ENCODE peak calls at places on chromosomes 6 and 20, in nine cellular contexts. U, C, Z, S, Q, A, P, V and B are unnamed samples.

GRCh38 chr20:8018928-8019177 is 708 bp downstream of the TMX4 start:
- DNase-seq in U (peak; percentile 48), C (no peak), Z (no peak), S (no peak), Q (no peak), A (no peak), P (no peak), V (no peak), B (no peak)

GRCh38 chr6:151847064-151847463 is 39.6 kb downstream of the ESR1 start:
- DNase-seq in U (no peak), C (peak; percentile 45), Z (no peak), S (no peak), Q (peak; percentile 2), A (no peak), P (no peak), V (no peak), B (no peak)

GRCh38 chr6:118548136-118548535 is at the start of gene PLN:
- DNase-seq in U (no peak), C (no peak), Z (no peak), S (no peak), Q (no peak), A (no peak), P (no peak), V (no peak), B (no peak)

GRCh38 chr6:54493138-54493537 is 184.9 kb downstream of the TINAG start:
- DNase-seq in U (no peak), C (peak; percentile 33), Z (no peak), S (no peak), Q (peak; percentile 8), A (no peak), P (no peak), V (peak; percentile 51), B (no peak)

GRCh38 chr20:48060841-48061720 is 275.8 kb upstream of the SULF2 start:
- DNase-seq in U (no peak), C (no peak), Z (no peak), S (no peak), Q (no peak), A (no peak), P (no peak), V (no peak), B (no peak)

GRCh38 chr6:170295519-170296422 is 4.9 kb upstream of the DLL1 start:
- DNase-seq in U (no peak), C (no peak), Z (peak; percentile 59), S (peak; percentile 47), Q (no peak), A (peak; percentile 64), P (no peak), V (no peak), B (peak; percentile 85)

GRCh38 chr20:22305391-22305790 is 279.0 kb downstream of the FOXA2 start:
- DNase-seq in U (no peak), C (no peak), Z (no peak), S (no peak), Q (no peak), A (no peak), P (no peak), V (no peak), B (no peak)

GRCh38 chr6:156068870-156069269 is 613.2 kb upstream of the NOX3 start:
- DNase-seq in U (no peak), C (no peak), Z (no peak), S (no peak), Q (no peak), A (no peak), P (no peak), V (no peak), B (no peak)

GRCh38 chr6:160791981-160792418 is 90.0 kb downstream of the PLG start:
- DNase-seq in U (peak; percentile 61), C (no peak), Z (no peak), S (no peak), Q (peak; percentile 21), A (no peak), P (no peak), V (no peak), B (no peak)

GRCh38 chr6:160792711-160793110 is 90.7 kb downstream of the PLG start:
- DNase-seq in U (no peak), C (no peak), Z (no peak), S (no peak), Q (peak; percentile 22), A (no peak), P (no peak), V (no peak), B (no peak)

GRCh38 chr6:160790028-160790792 is 88.2 kb downstream of the PLG start:
- DNase-seq in U (no peak), C (no peak), Z (no peak), S (no peak), Q (no peak), A (no peak), P (no peak), V (no peak), B (no peak)

GRCh38 chr6:160789263-160790027 is 87.4 kb downstream of the PLG start:
- DNase-seq in U (no peak), C (no peak), Z (no peak), S (no peak), Q (no peak), A (no peak), P (no peak), V (no peak), B (no peak)

GRCh38 chr6:160791459-160791858 is 89.4 kb downstream of the PLG start:
- DNase-seq in U (no peak), C (no peak), Z (no peak), S (no peak), Q (peak; percentile 2), A (peak; percentile 22), P (no peak), V (no peak), B (no peak)
- H3K4me3 ChIP-seq in U (no peak overlapping the region), C (no peak overlapping the region), Z (no peak overlapping the region), S (no peak overlapping the region), Q (no peak overlapping the region), A (no peak overlapping the region), P (no peak overlapping the region), V (no peak overlapping the region), B (no peak overlapping the region)

DNA sequence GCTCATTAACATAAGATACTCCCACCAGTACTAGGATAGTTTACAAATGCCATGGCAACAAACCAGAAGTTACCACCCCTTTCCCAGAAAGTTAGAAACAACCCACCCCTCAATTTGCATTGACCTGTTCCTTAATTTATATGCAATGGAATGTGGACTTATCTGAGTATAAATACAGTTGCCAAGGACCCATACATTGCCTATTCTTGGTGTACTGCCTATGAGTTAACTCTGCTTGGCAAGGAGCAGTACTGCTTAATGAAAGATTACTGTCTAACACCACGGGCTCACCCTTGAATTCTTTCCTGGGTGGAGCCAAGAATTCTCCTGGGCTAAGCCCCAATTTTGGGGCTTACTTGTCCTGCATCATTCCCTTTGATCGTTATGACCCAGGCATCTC is 252.9 kb upstream of the CHD6 start:
- DNase-seq in U (no peak), C (no peak), Z (no peak), S (no peak), Q (no peak), A (no peak), P (no peak), V (no peak), B (no peak)
- H3K4me3 ChIP-seq in U (no peak overlapping the region), C (no peak overlapping the region), Z (no peak overlapping the region), S (no peak overlapping the region), Q (no peak overlapping the region), A (no peak overlapping the region), P (no peak overlapping the region), V (no peak overlapping the region), B (no peak overlapping the region)

GRCh38 chr20:25041813-25042530 is 16.0 kb downstream of the ACSS1 start:
- DNase-seq in U (no peak), C (no peak), Z (peak; percentile 46), S (no peak), Q (no peak), A (no peak), P (no peak), V (no peak), B (peak; percentile 73)

GRCh38 chr20:25040438-25040831 is 17.5 kb downstream of the ACSS1 start:
- DNase-seq in U (no peak), C (peak; percentile 75), Z (peak; percentile 40), S (no peak), Q (peak; percentile 20), A (no peak), P (peak; percentile 70), V (no peak), B (peak; percentile 72)

GRCh38 chr20:25038591-25039015 is 19.3 kb downstream of the ACSS1 start:
- DNase-seq in U (no peak), C (no peak), Z (peak; percentile 42), S (no peak), Q (no peak), A (no peak), P (no peak), V (no peak), B (peak; percentile 68)

GRCh38 chr20:25038103-25038410 is 19.9 kb downstream of the ACSS1 start:
- DNase-seq in U (no peak), C (no peak), Z (peak; percentile 10), S (no peak), Q (no peak), A (no peak), P (no peak), V (no peak), B (no peak)

DNA sequence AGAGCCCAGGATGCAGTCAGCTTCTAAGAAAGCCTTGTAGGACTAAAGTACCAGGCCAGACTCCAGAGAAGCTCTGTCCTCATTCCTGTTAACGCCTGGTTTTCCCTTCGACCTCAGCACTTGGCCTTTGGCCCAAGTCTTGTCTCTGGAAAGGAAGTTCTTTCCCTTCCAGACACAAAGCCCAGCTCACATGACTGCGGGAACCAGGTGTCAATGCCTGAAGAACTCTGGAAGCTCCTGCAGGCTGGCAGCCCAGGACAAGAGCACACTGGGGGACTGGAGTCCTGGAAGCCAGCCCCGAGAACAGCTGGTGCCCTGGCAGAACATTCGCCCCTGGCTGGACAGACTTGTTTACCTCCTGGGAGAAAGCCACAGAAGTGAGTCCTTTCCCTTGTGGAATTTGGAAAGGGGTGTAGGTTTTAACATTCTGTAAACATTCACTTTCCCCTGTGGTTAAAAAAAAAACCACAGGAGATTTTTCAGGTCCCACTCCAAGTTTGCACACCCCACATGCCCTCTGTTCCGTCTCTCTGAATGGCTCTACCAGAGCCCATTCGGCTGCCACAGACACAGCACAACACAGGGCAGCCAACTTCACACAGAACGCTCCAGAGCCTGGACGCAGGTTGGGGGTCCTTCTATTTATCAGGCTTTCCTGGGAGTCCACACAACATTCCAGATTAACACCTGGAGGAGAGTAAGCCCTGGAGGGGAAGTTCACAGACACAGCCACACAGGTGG is 18.1 kb downstream of the ACSS1 start:
- DNase-seq in U (no peak), C (peak; percentile 89), Z (peak; percentile 92), S (peak; percentile 73), Q (peak; percentile 71), A (peak; percentile 80), P (peak; percentile 93), V (no peak), B (peak; percentile 33)
- H3K4me3 ChIP-seq in U (no peak overlapping the region), C (no peak overlapping the region), Z (no peak overlapping the region), S (no peak overlapping the region), Q (no peak overlapping the region), A (no peak overlapping the region), P (no peak overlapping the region), V (no peak overlapping the region), B (no peak overlapping the region)

GRCh38 chr6:89073014-89073620 is 7.4 kb upstream of the PNRC1 start:
- DNase-seq in U (no peak), C (no peak), Z (no peak), S (no peak), Q (no peak), A (no peak), P (no peak), V (no peak), B (no peak)

GRCh38 chr6:89073840-89074239 is 6.7 kb upstream of the PNRC1 start:
- DNase-seq in U (no peak), C (no peak), Z (no peak), S (no peak), Q (no peak), A (no peak), P (no peak), V (no peak), B (no peak)

GRCh38 chr6:89068695-89069094 is 11.9 kb upstream of the PNRC1 start:
- DNase-seq in U (no peak), C (no peak), Z (no peak), S (no peak), Q (no peak), A (no peak), P (no peak), V (no peak), B (no peak)

GRCh38 chr6:89069536-89070163 is 10.9 kb upstream of the PNRC1 start:
- DNase-seq in U (no peak), C (no peak), Z (no peak), S (peak; percentile 85), Q (no peak), A (no peak), P (no peak), V (no peak), B (no peak)

GRCh38 chr6:89071036-89071435 is 9.5 kb upstream of the PNRC1 start:
- DNase-seq in U (no peak), C (no peak), Z (no peak), S (no peak), Q (no peak), A (no peak), P (no peak), V (no peak), B (no peak)
- H3K4me3 ChIP-seq in U (no peak overlapping the region), C (no peak overlapping the region), Z (no peak overlapping the region), S (no peak overlapping the region), Q (no peak overlapping the region), A (no peak overlapping the region), P (no peak overlapping the region), V (no peak overlapping the region), B (no peak overlapping the region)